ENCODE peak calls at places on chromosomes 13 and 19, in nine cellular contexts. M is esophagus muscularis mucosa; R is endothelial cell; T is ecto neural progenitor cell; P is kidney glomerular epithelial cell; C is body of pancreas; A is GM12864; L is stimulated activated CD4-positive, alpha-beta T cell treated with anti-CD3 and anti-CD28 coated beads, Interleukin-1b, Interleukin-23, amount 100 ng/mL, for 1 hour; Y is ELF-1. D is an unnamed sample.

GRCh38 chr13:33633701-33634525 is 184.0 kb upstream of the RFC3 start:
- DNase-seq in M (no peak), C (no peak), A (no peak), T (no peak), R (no peak), Y (no peak), P (no peak), L (no peak), D (no peak)

GRCh38 chr13:77026255-77026782 is 640 bp downstream of the FBXL3 start:
- DNase-seq in A (peak), R (peak), L (peak), Y (peak), M (peak), C (peak), P (peak), T (peak), D (peak)

GRCh38 chr13:43935878-43936277 is 56.2 kb downstream of the LACC1 start:
- DNase-seq in R (no peak), T (no peak), C (no peak), A (no peak), Y (no peak), L (no peak), M (no peak), P (no peak), D (no peak)

GRCh38 chr13:22311734-22312404 is 641.0 kb downstream of the FGF9 start:
- DNase-seq in A (no peak), P (no peak), L (no peak), C (peak), M (no peak), T (no peak), R (no peak), Y (no peak), D (no peak)

GRCh38 chr19:12668937-12669271 is 2.3 kb downstream of the WDR83 start:
- DNase-seq in Y (no peak), R (peak), C (peak), P (no peak), A (no peak), T (no peak), L (no peak), M (peak), D (peak)

GRCh38 chr19:18468930-18469244 is 31.0 kb upstream of the ISYNA1 start:
- DNase-seq in P (no peak), Y (no peak), M (no peak), L (no peak), C (no peak), A (no peak), T (no peak), R (no peak), D (no peak)

GRCh38 chr13:79490846-79491245 is 9.9 kb downstream of the NDFIP2 start:
- DNase-seq in M (no peak), L (no peak), P (peak), C (no peak), A (no peak), Y (no peak), R (no peak), T (no peak), D (no peak)

GRCh38 chr19:18098891-18099622 is 1.5 kb downstream of the MAST3 start:
- DNase-seq in C (peak), A (peak), L (no peak), M (no peak), R (no peak), P (no peak), Y (peak), T (no peak), D (no peak)

GRCh38 chr13:33353210-33353609 is 67.7 kb upstream of the STARD13 start:
- DNase-seq in A (no peak), M (peak), P (no peak), L (no peak), C (peak), R (no peak), T (no peak), Y (no peak), D (peak)

GRCh38 chr19:14091086-14091884 is 734 bp upstream of the SAMD1 start:
- DNase-seq in A (no peak), L (no peak), R (peak), P (peak), Y (peak), C (peak), M (no peak), T (peak), D (no peak)

GRCh38 chr13:102484329-102484728 is 82.5 kb upstream of the FGF14 start:
- DNase-seq in L (no peak), M (no peak), R (no peak), A (no peak), C (no peak), Y (no peak), T (no peak), P (no peak), D (no peak)

GRCh38 chr13:110758195-110758594 is 44.7 kb downstream of the ING1 start:
- DNase-seq in M (no peak), Y (no peak), L (no peak), C (no peak), P (no peak), A (no peak), R (no peak), T (no peak), D (no peak)

GRCh38 chr19:49507803-49508494 is 4.5 kb upstream of the FCGRT start:
- DNase-seq in P (no peak), A (no peak), L (no peak), C (no peak), T (no peak), R (no peak), M (no peak), Y (no peak), D (no peak)

GRCh38 chr19:40663712-40664692 is 26.4 kb downstream of the NUMBL start:
- DNase-seq in M (no peak), A (no peak), C (no peak), Y (peak), P (peak), L (no peak), T (no peak), R (no peak), D (no peak)

GRCh38 chr13:98910501-98910951 is 67.3 kb downstream of the DOCK9 start:
- DNase-seq in Y (no peak), C (no peak), P (peak), R (peak), A (no peak), L (peak), M (no peak), T (peak), D (no peak)

GRCh38 chr19:48344892-48345291 is 18.8 kb downstream of the TMEM143 start:
- DNase-seq in A (no peak), C (no peak), R (no peak), P (no peak), Y (no peak), M (no peak), L (no peak), T (no peak), D (no peak)

GRCh38 chr13:103349664-103350063 is 283.4 kb upstream of the SLC10A2 start:
- DNase-seq in T (no peak), R (no peak), P (no peak), C (peak), L (no peak), A (no peak), M (no peak), Y (no peak), D (no peak)

GRCh38 chr13:106534844-106535551 is 464 bp downstream of the EFNB2 start:
- DNase-seq in M (no peak), A (no peak), L (no peak), C (peak), P (peak), T (peak), Y (peak), R (peak), D (no peak)

GRCh38 chr13:96728463-96728862 is 265.8 kb downstream of the OXGR1 start:
- DNase-seq in A (no peak), R (no peak), L (no peak), C (no peak), T (no peak), P (no peak), M (no peak), Y (no peak), D (no peak)

GRCh38 chr19:16034180-16034579 is 42.1 kb upstream of the TPM4 start:
- DNase-seq in A (no peak), Y (no peak), L (no peak), M (no peak), R (no peak), P (no peak), T (no peak), C (no peak), D (peak)

GRCh38 chr13:27822258-27822872 is 30.1 kb downstream of the GSX1 start:
- DNase-seq in T (no peak), M (no peak), R (no peak), C (no peak), L (no peak), Y (peak), A (no peak), P (no peak), D (no peak)

GRCh38 chr13:28609936-28610335 is 49.0 kb upstream of the POMP start:
- DNase-seq in M (no peak), L (no peak), Y (no peak), C (no peak), P (peak), T (no peak), R (no peak), A (no peak), D (no peak)

GRCh38 chr19:46745030-46745429 is 827 bp upstream of the FKRP start:
- DNase-seq in P (no peak), R (no peak), C (no peak), A (no peak), Y (no peak), L (no peak), T (peak), M (no peak), D (no peak)

GRCh38 chr19:611506-611869 is 21.8 kb downstream of the HCN2 start:
- DNase-seq in Y (no peak), R (no peak), L (no peak), T (no peak), P (peak), M (no peak), C (no peak), A (no peak), D (no peak)

GRCh38 chr13:27160657-27161174 is 10.9 kb downstream of the USP12 start:
- DNase-seq in R (no peak), P (no peak), T (no peak), L (no peak), C (no peak), M (no peak), Y (no peak), A (no peak), D (no peak)

GRCh38 chr19:29326849-29327840 is 114.2 kb upstream of the UQCRFS1 start:
- DNase-seq in P (no peak), L (no peak), T (peak), Y (peak), R (no peak), A (no peak), C (no peak), M (peak), D (no peak)

GRCh38 chr13:106348032-106348431 is 187.4 kb downstream of the EFNB2 start:
- DNase-seq in C (no peak), P (peak), Y (peak), T (no peak), A (no peak), R (no peak), M (no peak), L (no peak), D (no peak)

GRCh38 chr13:40101708-40102359 is 446.4 kb downstream of the COG6 start:
- DNase-seq in M (no peak), Y (no peak), T (no peak), P (no peak), L (no peak), R (no peak), A (peak), C (no peak), D (no peak)

GRCh38 chr13:105291987-105292386 is 1243.5 kb downstream of the EFNB2 start:
- DNase-seq in Y (no peak), L (no peak), M (no peak), T (no peak), C (no peak), P (no peak), R (no peak), A (no peak), D (no peak)

GRCh38 chr19:15022752-15023151 is 26.5 kb upstream of the CASP14 start:
- DNase-seq in A (no peak), Y (peak), M (no peak), C (peak), L (no peak), T (no peak), P (no peak), R (no peak), D (no peak)

GRCh38 chr13:25602206-25602605 is 230.4 kb downstream of the ATP8A2 start:
- DNase-seq in A (no peak), M (no peak), Y (peak), L (no peak), R (peak), P (no peak), T (no peak), C (no peak), D (no peak)

GRCh38 chr19:35268546-35269424 is at the start of gene USF2:
- DNase-seq in Y (peak), T (peak), A (no peak), C (peak), P (no peak), M (no peak), L (no peak), R (peak), D (peak)

GRCh38 chr13:26378116-26378515 is 124.2 kb downstream of the CDK8 start:
- DNase-seq in P (no peak), Y (no peak), A (no peak), M (no peak), C (no peak), R (no peak), T (no peak), L (no peak), D (no peak)

GRCh38 chr19:34085336-34085735 is 87.0 kb upstream of the LSM14A start:
- DNase-seq in M (no peak), C (no peak), T (no peak), Y (peak), P (no peak), L (no peak), A (no peak), R (no peak), D (no peak)

GRCh38 chr13:40402931-40403412 is 263.5 kb downstream of the FOXO1 start:
- DNase-seq in A (no peak), P (peak), L (no peak), T (no peak), R (no peak), C (no peak), M (no peak), Y (peak), D (no peak)

GRCh38 chr13:99386911-99387788 is 80.0 kb upstream of the GPR183 start:
- DNase-seq in M (no peak), Y (peak), T (peak), L (peak), A (no peak), P (no peak), R (peak), C (peak), D (peak)

GRCh38 chr13:65917731-65918130 is 1312.4 kb downstream of the PCDH9 start:
- DNase-seq in P (no peak), T (no peak), L (no peak), Y (no peak), C (no peak), M (no peak), A (no peak), R (no peak), D (no peak)

GRCh38 chr13:26839682-26840081 is 79.1 kb upstream of the GPR12 start:
- DNase-seq in Y (no peak), P (no peak), L (no peak), A (no peak), C (peak), M (no peak), T (no peak), R (no peak), D (no peak)

GRCh38 chr13:71801781-71802180 is 65.2 kb downstream of the DACH1 start:
- DNase-seq in M (no peak), A (no peak), Y (no peak), T (no peak), R (no peak), P (no peak), L (no peak), C (no peak), D (no peak)

D was measured in testis.